ENCODE peak calls at places on chromosome 15, in four cellular contexts. E is HuH-7, V is endothelial cell, I is MV-4-11. R is an unnamed sample.

GRCh38 chr15:81524496-81524895 is 150.5 kb upstream of the TMC3 start:
- DNase-seq in E (no peak), V (no peak), I (no peak), R (no peak)

GRCh38 chr15:37090543-37091175 is 9.7 kb downstream of the MEIS2 start:
- DNase-seq in E (no peak), V (no peak), I (no peak), R (no peak)

GRCh38 chr15:50463423-50464358 is 39.5 kb downstream of the USP8 start:
- DNase-seq in E (no peak), V (no peak), I (no peak), R (no peak)

GRCh38 chr15:93035953-93036810 is 52.8 kb downstream of the RGMA start:
- DNase-seq in E (peak), V (peak), I (peak), R (peak)

GRCh38 chr15:90570643-90571042 is 40.9 kb downstream of the CRTC3 start:
- DNase-seq in E (no peak), V (no peak), I (no peak), R (no peak)

GRCh38 chr15:41506796-41507341 is 6.8 kb downstream of the LTK start:
- DNase-seq in E (peak), V (no peak), I (peak), R (no peak)

GRCh38 chr15:53833134-53833624 is 73.7 kb upstream of the WDR72 start:
- DNase-seq in E (no peak), V (no peak), I (no peak), R (no peak)

GRCh38 chr15:63805993-63806980 is 27.5 kb downstream of the HERC1 start:
- DNase-seq in E (no peak), V (no peak), I (no peak), R (no peak)

GRCh38 chr15:95291878-95292472 is 1038.5 kb upstream of the NR2F2 start:
- DNase-seq in E (peak), V (no peak), I (peak), R (no peak)

GRCh38 chr15:66650433-66650832 is 51.6 kb upstream of the SMAD6 start:
- DNase-seq in E (no peak), V (no peak), I (peak), R (no peak)

GRCh38 chr15:75029378-75030022 is 6.1 kb downstream of the PPCDC start:
- DNase-seq in E (peak), V (peak), I (peak), R (peak)

GRCh38 chr15:96052154-96052553 is 278.3 kb upstream of the NR2F2 start:
- DNase-seq in E (no peak), V (no peak), I (no peak), R (no peak)

GRCh38 chr15:83653639-83654378 is at the start of gene ADAMTSL3:
- DNase-seq in E (no peak), V (peak), I (no peak), R (peak)

GRCh38 chr15:30917675-30918074 is 14.0 kb downstream of the FAN1 start:
- DNase-seq in E (no peak), V (no peak), I (no peak), R (no peak)

GRCh38 chr15:100973351-100974034 is 54.3 kb downstream of the LRRK1 start:
- DNase-seq in E (no peak), V (peak), I (no peak), R (no peak)

GRCh38 chr15:83810110-83810509 is 156.2 kb downstream of the ADAMTSL3 start:
- DNase-seq in E (no peak), V (no peak), I (no peak), R (no peak)

GRCh38 chr15:63514533-63514943 is 10.1 kb downstream of the USP3 start:
- DNase-seq in E (no peak), V (no peak), I (peak), R (no peak)

GRCh38 chr15:67063689-67064606 is 1.5 kb upstream of the SMAD3 start:
- DNase-seq in E (peak), V (peak), I (no peak), R (no peak)